ENCODE peak calls at places on chromosomes 6 and 20, in nine cellular contexts. One of them, this sample, is unnamed. For H3K4me1, the result is how much of the 10 kb centered on the place peaks cover.

GRCh38 chr6:136503303-136503702 is 46.9 kb downstream of the MAP7 start:
- DNase-seq in breast epithelium: no peak
- DNase-seq in hepatocyte: no peak
- DNase-seq in CD8-positive, alpha-beta T cell: no peak
- DNase-seq in A549: no peak
- DNase-seq in effector memory CD4-positive, alpha-beta T cell: no peak
- DNase-seq in cardiac muscle cell: no peak
- DNase-seq in neuronal stem cell: no peak
- DNase-seq in left lung: no peak
- DNase-seq in this sample: no peak

GRCh38 chr20:57957397-57958049 is 247.7 kb upstream of the PMEPA1 start:
- DNase-seq in breast epithelium: no peak
- DNase-seq in hepatocyte: peak
- DNase-seq in CD8-positive, alpha-beta T cell: no peak
- DNase-seq in A549: no peak
- DNase-seq in effector memory CD4-positive, alpha-beta T cell: no peak
- DNase-seq in cardiac muscle cell: no peak
- DNase-seq in neuronal stem cell: no peak
- DNase-seq in left lung: no peak
- DNase-seq in this sample: no peak

GRCh38 chr20:48689388-48689787 is 138.4 kb downstream of the PREX1 start:
- DNase-seq in breast epithelium: no peak
- DNase-seq in hepatocyte: no peak
- DNase-seq in CD8-positive, alpha-beta T cell: no peak
- DNase-seq in A549: no peak
- DNase-seq in effector memory CD4-positive, alpha-beta T cell: no peak
- DNase-seq in cardiac muscle cell: no peak
- DNase-seq in neuronal stem cell: no peak
- DNase-seq in left lung: no peak
- DNase-seq in this sample: no peak

GRCh38 chr6:70669133-70669532 is 1.4 kb downstream of the SMAP1 start:
- DNase-seq in breast epithelium: no peak
- DNase-seq in hepatocyte: peak
- DNase-seq in CD8-positive, alpha-beta T cell: no peak
- DNase-seq in A549: no peak
- DNase-seq in effector memory CD4-positive, alpha-beta T cell: no peak
- DNase-seq in cardiac muscle cell: no peak
- DNase-seq in neuronal stem cell: no peak
- DNase-seq in left lung: no peak
- DNase-seq in this sample: no peak

GRCh38 chr6:108616544-108616943 is 55.8 kb downstream of the FOXO3 start:
- DNase-seq in breast epithelium: no peak
- DNase-seq in hepatocyte: no peak
- DNase-seq in CD8-positive, alpha-beta T cell: no peak
- DNase-seq in A549: no peak
- DNase-seq in effector memory CD4-positive, alpha-beta T cell: no peak
- DNase-seq in cardiac muscle cell: no peak
- DNase-seq in neuronal stem cell: no peak
- DNase-seq in left lung: no peak
- DNase-seq in this sample: no peak

GRCh38 chr6:29967379-29968010 is 25.2 kb downstream of the HLA-A start:
- DNase-seq in breast epithelium: no peak
- DNase-seq in hepatocyte: peak
- DNase-seq in CD8-positive, alpha-beta T cell: no peak
- DNase-seq in A549: no peak
- DNase-seq in effector memory CD4-positive, alpha-beta T cell: no peak
- DNase-seq in cardiac muscle cell: no peak
- DNase-seq in neuronal stem cell: no peak
- DNase-seq in left lung: no peak
- DNase-seq in this sample: no peak

GRCh38 chr6:123909989-123910388 is 106.3 kb downstream of the NKAIN2 start:
- DNase-seq in breast epithelium: no peak
- DNase-seq in hepatocyte: no peak
- DNase-seq in CD8-positive, alpha-beta T cell: no peak
- DNase-seq in A549: no peak
- DNase-seq in effector memory CD4-positive, alpha-beta T cell: no peak
- DNase-seq in cardiac muscle cell: no peak
- DNase-seq in neuronal stem cell: no peak
- DNase-seq in left lung: no peak
- DNase-seq in this sample: no peak

GRCh38 chr20:25470045-25470444 is 62.6 kb downstream of the GINS1 start:
- DNase-seq in breast epithelium: no peak
- DNase-seq in hepatocyte: peak
- DNase-seq in CD8-positive, alpha-beta T cell: peak
- DNase-seq in A549: no peak
- DNase-seq in effector memory CD4-positive, alpha-beta T cell: no peak
- DNase-seq in cardiac muscle cell: peak
- DNase-seq in neuronal stem cell: peak
- DNase-seq in left lung: no peak
- DNase-seq in this sample: no peak

GRCh38 chr6:52516269-52516668 is 60.6 kb downstream of the TRAM2 start:
- DNase-seq in breast epithelium: no peak
- DNase-seq in hepatocyte: no peak
- DNase-seq in CD8-positive, alpha-beta T cell: no peak
- DNase-seq in A549: no peak
- DNase-seq in effector memory CD4-positive, alpha-beta T cell: no peak
- DNase-seq in cardiac muscle cell: no peak
- DNase-seq in neuronal stem cell: no peak
- DNase-seq in left lung: no peak
- DNase-seq in this sample: no peak

GRCh38 chr6:52516943-52517342 is 59.9 kb downstream of the TRAM2 start:
- DNase-seq in breast epithelium: no peak
- DNase-seq in hepatocyte: no peak
- DNase-seq in CD8-positive, alpha-beta T cell: no peak
- DNase-seq in A549: no peak
- DNase-seq in effector memory CD4-positive, alpha-beta T cell: no peak
- DNase-seq in cardiac muscle cell: no peak
- DNase-seq in neuronal stem cell: no peak
- DNase-seq in left lung: no peak
- DNase-seq in this sample: no peak

GRCh38 chr6:52519618-52520017 is 57.2 kb downstream of the TRAM2 start:
- DNase-seq in breast epithelium: no peak
- DNase-seq in hepatocyte: no peak
- DNase-seq in CD8-positive, alpha-beta T cell: no peak
- DNase-seq in A549: no peak
- DNase-seq in effector memory CD4-positive, alpha-beta T cell: no peak
- DNase-seq in cardiac muscle cell: no peak
- DNase-seq in neuronal stem cell: no peak
- DNase-seq in left lung: no peak
- DNase-seq in this sample: no peak

GRCh38 chr6:52518279-52518944 is 58.4 kb downstream of the TRAM2 start:
- DNase-seq in breast epithelium: no peak
- DNase-seq in hepatocyte: no peak
- DNase-seq in CD8-positive, alpha-beta T cell: no peak
- DNase-seq in A549: no peak
- DNase-seq in effector memory CD4-positive, alpha-beta T cell: no peak
- DNase-seq in cardiac muscle cell: no peak
- DNase-seq in neuronal stem cell: no peak
- DNase-seq in left lung: no peak
- DNase-seq in this sample: no peak

GRCh38 chr6:52517502-52518278 is 59.2 kb downstream of the TRAM2 start:
- DNase-seq in breast epithelium: peak
- DNase-seq in hepatocyte: peak
- DNase-seq in CD8-positive, alpha-beta T cell: no peak
- DNase-seq in A549: peak
- DNase-seq in effector memory CD4-positive, alpha-beta T cell: no peak
- DNase-seq in cardiac muscle cell: no peak
- DNase-seq in neuronal stem cell: peak
- DNase-seq in left lung: no peak
- DNase-seq in this sample: no peak
- H3K4me1 ChIP-seq in breast epithelium: under half
- H3K4me1 ChIP-seq in hepatocyte: under half
- H3K4me1 ChIP-seq in CD8-positive, alpha-beta T cell: under half
- H3K4me1 ChIP-seq in A549: half or more
- H3K4me1 ChIP-seq in effector memory CD4-positive, alpha-beta T cell: under half
- H3K4me1 ChIP-seq in cardiac muscle cell: under half
- H3K4me1 ChIP-seq in neuronal stem cell: under half
- H3K4me1 ChIP-seq in left lung: under half
- H3K4me1 ChIP-seq in this sample: under half

GRCh38 chr20:50728981-50729874 is 2.2 kb upstream of the PARD6B start:
- DNase-seq in breast epithelium: no peak
- DNase-seq in hepatocyte: peak
- DNase-seq in CD8-positive, alpha-beta T cell: no peak
- DNase-seq in A549: no peak
- DNase-seq in effector memory CD4-positive, alpha-beta T cell: no peak
- DNase-seq in cardiac muscle cell: no peak
- DNase-seq in neuronal stem cell: no peak
- DNase-seq in left lung: no peak
- DNase-seq in this sample: no peak
- H3K4me1 ChIP-seq in breast epithelium: under half
- H3K4me1 ChIP-seq in hepatocyte: under half
- H3K4me1 ChIP-seq in CD8-positive, alpha-beta T cell: under half
- H3K4me1 ChIP-seq in A549: half or more
- H3K4me1 ChIP-seq in effector memory CD4-positive, alpha-beta T cell: under half
- H3K4me1 ChIP-seq in cardiac muscle cell: half or more
- H3K4me1 ChIP-seq in neuronal stem cell: under half
- H3K4me1 ChIP-seq in left lung: under half
- H3K4me1 ChIP-seq in this sample: under half

DNA sequence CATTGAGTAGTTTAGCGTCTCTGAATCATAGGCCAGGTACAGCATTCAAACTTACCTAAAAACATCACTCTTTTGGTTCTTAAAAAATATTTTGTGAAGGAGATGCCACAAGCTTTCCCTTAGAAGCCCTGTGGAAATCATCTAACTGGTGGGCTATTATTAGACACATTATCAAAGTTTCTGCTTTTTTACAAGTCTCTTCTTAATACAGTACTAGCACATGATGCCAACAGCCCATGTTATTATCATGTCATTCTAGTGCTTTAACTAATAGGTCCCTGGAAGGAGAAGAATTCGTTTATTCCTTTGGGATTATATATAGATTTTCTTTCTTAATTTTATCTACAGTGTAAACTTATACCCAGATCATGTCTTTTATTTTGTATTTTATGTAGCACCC is 146.0 kb upstream of the PTPRK start:
- DNase-seq in breast epithelium: no peak
- DNase-seq in hepatocyte: no peak
- DNase-seq in CD8-positive, alpha-beta T cell: no peak
- DNase-seq in A549: no peak
- DNase-seq in effector memory CD4-positive, alpha-beta T cell: no peak
- DNase-seq in cardiac muscle cell: no peak
- DNase-seq in neuronal stem cell: no peak
- DNase-seq in left lung: no peak
- DNase-seq in this sample: no peak
- H3K4me1 ChIP-seq in breast epithelium: under half
- H3K4me1 ChIP-seq in hepatocyte: under half
- H3K4me1 ChIP-seq in CD8-positive, alpha-beta T cell: under half
- H3K4me1 ChIP-seq in A549: under half
- H3K4me1 ChIP-seq in effector memory CD4-positive, alpha-beta T cell: under half
- H3K4me1 ChIP-seq in cardiac muscle cell: under half
- H3K4me1 ChIP-seq in neuronal stem cell: under half
- H3K4me1 ChIP-seq in left lung: under half
- H3K4me1 ChIP-seq in this sample: under half

GRCh38 chr6:1825926-1826325 is 216.2 kb downstream of the FOXC1 start:
- DNase-seq in breast epithelium: no peak
- DNase-seq in hepatocyte: no peak
- DNase-seq in CD8-positive, alpha-beta T cell: no peak
- DNase-seq in A549: no peak
- DNase-seq in effector memory CD4-positive, alpha-beta T cell: no peak
- DNase-seq in cardiac muscle cell: no peak
- DNase-seq in neuronal stem cell: no peak
- DNase-seq in left lung: no peak
- DNase-seq in this sample: no peak
- H3K4me1 ChIP-seq in breast epithelium: under half
- H3K4me1 ChIP-seq in hepatocyte: under half
- H3K4me1 ChIP-seq in CD8-positive, alpha-beta T cell: under half
- H3K4me1 ChIP-seq in A549: under half
- H3K4me1 ChIP-seq in effector memory CD4-positive, alpha-beta T cell: under half
- H3K4me1 ChIP-seq in cardiac muscle cell: under half
- H3K4me1 ChIP-seq in neuronal stem cell: under half
- H3K4me1 ChIP-seq in left lung: under half
- H3K4me1 ChIP-seq in this sample: under half

GRCh38 chr6:56538851-56539250 is 103.8 kb downstream of the DST start:
- DNase-seq in breast epithelium: no peak
- DNase-seq in hepatocyte: no peak
- DNase-seq in CD8-positive, alpha-beta T cell: no peak
- DNase-seq in A549: no peak
- DNase-seq in effector memory CD4-positive, alpha-beta T cell: no peak
- DNase-seq in cardiac muscle cell: no peak
- DNase-seq in neuronal stem cell: no peak
- DNase-seq in left lung: no peak
- DNase-seq in this sample: no peak
- H3K4me1 ChIP-seq in breast epithelium: under half
- H3K4me1 ChIP-seq in hepatocyte: under half
- H3K4me1 ChIP-seq in CD8-positive, alpha-beta T cell: under half
- H3K4me1 ChIP-seq in A549: under half
- H3K4me1 ChIP-seq in effector memory CD4-positive, alpha-beta T cell: under half
- H3K4me1 ChIP-seq in cardiac muscle cell: under half
- H3K4me1 ChIP-seq in neuronal stem cell: under half
- H3K4me1 ChIP-seq in left lung: under half
- H3K4me1 ChIP-seq in this sample: under half

GRCh38 chr6:18451756-18452155 is 64.6 kb downstream of the RNF144B start:
- DNase-seq in breast epithelium: no peak
- DNase-seq in hepatocyte: no peak
- DNase-seq in CD8-positive, alpha-beta T cell: no peak
- DNase-seq in A549: no peak
- DNase-seq in effector memory CD4-positive, alpha-beta T cell: no peak
- DNase-seq in cardiac muscle cell: no peak
- DNase-seq in neuronal stem cell: no peak
- DNase-seq in left lung: no peak
- DNase-seq in this sample: no peak
- H3K4me1 ChIP-seq in breast epithelium: under half
- H3K4me1 ChIP-seq in hepatocyte: under half
- H3K4me1 ChIP-seq in CD8-positive, alpha-beta T cell: under half
- H3K4me1 ChIP-seq in A549: under half
- H3K4me1 ChIP-seq in effector memory CD4-positive, alpha-beta T cell: under half
- H3K4me1 ChIP-seq in cardiac muscle cell: under half
- H3K4me1 ChIP-seq in neuronal stem cell: under half
- H3K4me1 ChIP-seq in left lung: under half
- H3K4me1 ChIP-seq in this sample: under half

DNA sequence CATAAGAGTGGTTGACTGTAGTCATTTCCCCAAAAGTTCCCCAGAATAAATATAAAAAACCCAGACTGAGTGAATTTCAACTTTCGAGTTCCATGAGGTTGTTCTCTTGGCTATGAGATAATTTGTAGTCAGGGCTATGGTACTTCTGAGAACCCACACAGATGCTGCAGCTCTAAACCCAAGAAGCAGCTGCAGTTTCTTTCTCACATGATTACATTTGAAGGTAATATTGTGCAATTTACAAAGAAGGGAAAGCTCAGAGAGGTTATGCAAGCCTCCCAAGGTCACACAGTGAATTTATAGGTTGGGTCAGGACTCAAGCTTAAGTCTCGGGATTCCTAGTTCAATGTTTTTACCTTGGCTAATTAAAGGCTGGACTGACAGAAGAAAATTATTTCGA is 29.7 kb upstream of the CD93 start:
- DNase-seq in breast epithelium: no peak
- DNase-seq in hepatocyte: no peak
- DNase-seq in CD8-positive, alpha-beta T cell: no peak
- DNase-seq in A549: no peak
- DNase-seq in effector memory CD4-positive, alpha-beta T cell: no peak
- DNase-seq in cardiac muscle cell: no peak
- DNase-seq in neuronal stem cell: no peak
- DNase-seq in left lung: no peak
- DNase-seq in this sample: no peak
- H3K4me1 ChIP-seq in breast epithelium: under half
- H3K4me1 ChIP-seq in hepatocyte: under half
- H3K4me1 ChIP-seq in CD8-positive, alpha-beta T cell: under half
- H3K4me1 ChIP-seq in A549: under half
- H3K4me1 ChIP-seq in effector memory CD4-positive, alpha-beta T cell: under half
- H3K4me1 ChIP-seq in cardiac muscle cell: under half
- H3K4me1 ChIP-seq in neuronal stem cell: under half
- H3K4me1 ChIP-seq in left lung: under half
- H3K4me1 ChIP-seq in this sample: under half